ENCODE peak calls at places on chromosome 13, in nine cellular contexts. One of them, this sample, is unnamed.

GRCh38 chr13:52845766-52846566 is 2.5 kb downstream of the PCDH8 start:
- DNase-seq in ureter: no peak
- DNase-seq in stimulated activated CD4-positive, alpha-beta T cell treated with anti-CD3 and anti-CD28 coated beads, TNF-alpha, amount 100 ng/mL, for 48 hours: peak; percentile 28
- DNase-seq in stimulated activated CD8-positive, alpha-beta memory T cell treated with anti-CD3 and anti-CD28 coated beads, Interleukin-4, amount 100 ng/mL, for 24 hours: peak; percentile 19
- DNase-seq in anterior cingulate cortex: no peak
- DNase-seq in NCI-H1092 treated with DMSO at 0.1 percent for 48 hours: peak; percentile 50
- DNase-seq in NCI-H1105 treated with DMSO at 0.1 percent for 48 hours: no peak
- DNase-seq in naive thymus-derived CD8-positive, alpha-beta T cell: no peak
- DNase-seq in CD8-positive, alpha-beta memory T cell: no peak
- DNase-seq in this sample: no peak

GRCh38 chr13:44120814-44121505 is 241.3 kb downstream of the LACC1 start:
- DNase-seq in ureter: no peak
- DNase-seq in stimulated activated CD4-positive, alpha-beta T cell treated with anti-CD3 and anti-CD28 coated beads, TNF-alpha, amount 100 ng/mL, for 48 hours: no peak
- DNase-seq in stimulated activated CD8-positive, alpha-beta memory T cell treated with anti-CD3 and anti-CD28 coated beads, Interleukin-4, amount 100 ng/mL, for 24 hours: no peak
- DNase-seq in anterior cingulate cortex: no peak
- DNase-seq in NCI-H1092 treated with DMSO at 0.1 percent for 48 hours: no peak
- DNase-seq in NCI-H1105 treated with DMSO at 0.1 percent for 48 hours: no peak
- DNase-seq in naive thymus-derived CD8-positive, alpha-beta T cell: no peak
- DNase-seq in CD8-positive, alpha-beta memory T cell: no peak
- DNase-seq in this sample: no peak

GRCh38 chr13:46361535-46361934 is 25.5 kb downstream of the RUBCNL start:
- DNase-seq in ureter: no peak
- DNase-seq in stimulated activated CD4-positive, alpha-beta T cell treated with anti-CD3 and anti-CD28 coated beads, TNF-alpha, amount 100 ng/mL, for 48 hours: no peak
- DNase-seq in stimulated activated CD8-positive, alpha-beta memory T cell treated with anti-CD3 and anti-CD28 coated beads, Interleukin-4, amount 100 ng/mL, for 24 hours: no peak
- DNase-seq in anterior cingulate cortex: no peak
- DNase-seq in NCI-H1092 treated with DMSO at 0.1 percent for 48 hours: no peak
- DNase-seq in NCI-H1105 treated with DMSO at 0.1 percent for 48 hours: no peak
- DNase-seq in naive thymus-derived CD8-positive, alpha-beta T cell: no peak
- DNase-seq in CD8-positive, alpha-beta memory T cell: no peak
- DNase-seq in this sample: no peak

GRCh38 chr13:106186366-106187030 is 349.0 kb downstream of the EFNB2 start:
- DNase-seq in ureter: no peak
- DNase-seq in stimulated activated CD4-positive, alpha-beta T cell treated with anti-CD3 and anti-CD28 coated beads, TNF-alpha, amount 100 ng/mL, for 48 hours: no peak
- DNase-seq in stimulated activated CD8-positive, alpha-beta memory T cell treated with anti-CD3 and anti-CD28 coated beads, Interleukin-4, amount 100 ng/mL, for 24 hours: no peak
- DNase-seq in anterior cingulate cortex: no peak
- DNase-seq in NCI-H1092 treated with DMSO at 0.1 percent for 48 hours: no peak
- DNase-seq in NCI-H1105 treated with DMSO at 0.1 percent for 48 hours: no peak
- DNase-seq in naive thymus-derived CD8-positive, alpha-beta T cell: no peak
- DNase-seq in CD8-positive, alpha-beta memory T cell: no peak
- DNase-seq in this sample: no peak

GRCh38 chr13:33235078-33235477 is 50.5 kb downstream of the STARD13 start:
- DNase-seq in ureter: no peak
- DNase-seq in stimulated activated CD4-positive, alpha-beta T cell treated with anti-CD3 and anti-CD28 coated beads, TNF-alpha, amount 100 ng/mL, for 48 hours: no peak
- DNase-seq in stimulated activated CD8-positive, alpha-beta memory T cell treated with anti-CD3 and anti-CD28 coated beads, Interleukin-4, amount 100 ng/mL, for 24 hours: no peak
- DNase-seq in anterior cingulate cortex: no peak
- DNase-seq in NCI-H1092 treated with DMSO at 0.1 percent for 48 hours: no peak
- DNase-seq in NCI-H1105 treated with DMSO at 0.1 percent for 48 hours: no peak
- DNase-seq in naive thymus-derived CD8-positive, alpha-beta T cell: no peak
- DNase-seq in CD8-positive, alpha-beta memory T cell: no peak
- DNase-seq in this sample: peak; percentile 49

GRCh38 chr13:21031594-21031993 is 29.8 kb downstream of the LATS2 start:
- DNase-seq in ureter: no peak
- DNase-seq in stimulated activated CD4-positive, alpha-beta T cell treated with anti-CD3 and anti-CD28 coated beads, TNF-alpha, amount 100 ng/mL, for 48 hours: no peak
- DNase-seq in stimulated activated CD8-positive, alpha-beta memory T cell treated with anti-CD3 and anti-CD28 coated beads, Interleukin-4, amount 100 ng/mL, for 24 hours: no peak
- DNase-seq in anterior cingulate cortex: no peak
- DNase-seq in NCI-H1092 treated with DMSO at 0.1 percent for 48 hours: no peak
- DNase-seq in NCI-H1105 treated with DMSO at 0.1 percent for 48 hours: no peak
- DNase-seq in naive thymus-derived CD8-positive, alpha-beta T cell: no peak
- DNase-seq in CD8-positive, alpha-beta memory T cell: no peak
- DNase-seq in this sample: no peak

GRCh38 chr13:87168390-87168789 is 502.8 kb upstream of the SLITRK5 start:
- DNase-seq in ureter: no peak
- DNase-seq in stimulated activated CD4-positive, alpha-beta T cell treated with anti-CD3 and anti-CD28 coated beads, TNF-alpha, amount 100 ng/mL, for 48 hours: no peak
- DNase-seq in stimulated activated CD8-positive, alpha-beta memory T cell treated with anti-CD3 and anti-CD28 coated beads, Interleukin-4, amount 100 ng/mL, for 24 hours: no peak
- DNase-seq in anterior cingulate cortex: no peak
- DNase-seq in NCI-H1092 treated with DMSO at 0.1 percent for 48 hours: no peak
- DNase-seq in NCI-H1105 treated with DMSO at 0.1 percent for 48 hours: no peak
- DNase-seq in naive thymus-derived CD8-positive, alpha-beta T cell: no peak
- DNase-seq in CD8-positive, alpha-beta memory T cell: no peak
- DNase-seq in this sample: no peak

GRCh38 chr13:94967183-94968039 is 255.1 kb upstream of the SOX21 start:
- DNase-seq in ureter: no peak
- DNase-seq in stimulated activated CD4-positive, alpha-beta T cell treated with anti-CD3 and anti-CD28 coated beads, TNF-alpha, amount 100 ng/mL, for 48 hours: no peak
- DNase-seq in stimulated activated CD8-positive, alpha-beta memory T cell treated with anti-CD3 and anti-CD28 coated beads, Interleukin-4, amount 100 ng/mL, for 24 hours: no peak
- DNase-seq in anterior cingulate cortex: peak; percentile 26
- DNase-seq in NCI-H1092 treated with DMSO at 0.1 percent for 48 hours: peak; percentile 56
- DNase-seq in NCI-H1105 treated with DMSO at 0.1 percent for 48 hours: no peak
- DNase-seq in naive thymus-derived CD8-positive, alpha-beta T cell: no peak
- DNase-seq in CD8-positive, alpha-beta memory T cell: no peak
- DNase-seq in this sample: no peak

GRCh38 chr13:46041335-46041934 is 11.1 kb downstream of the ZC3H13 start:
- DNase-seq in ureter: no peak
- DNase-seq in stimulated activated CD4-positive, alpha-beta T cell treated with anti-CD3 and anti-CD28 coated beads, TNF-alpha, amount 100 ng/mL, for 48 hours: no peak
- DNase-seq in stimulated activated CD8-positive, alpha-beta memory T cell treated with anti-CD3 and anti-CD28 coated beads, Interleukin-4, amount 100 ng/mL, for 24 hours: no peak
- DNase-seq in anterior cingulate cortex: no peak
- DNase-seq in NCI-H1092 treated with DMSO at 0.1 percent for 48 hours: no peak
- DNase-seq in NCI-H1105 treated with DMSO at 0.1 percent for 48 hours: no peak
- DNase-seq in naive thymus-derived CD8-positive, alpha-beta T cell: no peak
- DNase-seq in CD8-positive, alpha-beta memory T cell: no peak
- DNase-seq in this sample: no peak

GRCh38 chr13:27980280-27980998 is 8.1 kb downstream of the URAD start:
- DNase-seq in ureter: no peak
- DNase-seq in stimulated activated CD4-positive, alpha-beta T cell treated with anti-CD3 and anti-CD28 coated beads, TNF-alpha, amount 100 ng/mL, for 48 hours: no peak
- DNase-seq in stimulated activated CD8-positive, alpha-beta memory T cell treated with anti-CD3 and anti-CD28 coated beads, Interleukin-4, amount 100 ng/mL, for 24 hours: no peak
- DNase-seq in anterior cingulate cortex: no peak
- DNase-seq in NCI-H1092 treated with DMSO at 0.1 percent for 48 hours: no peak
- DNase-seq in NCI-H1105 treated with DMSO at 0.1 percent for 48 hours: no peak
- DNase-seq in naive thymus-derived CD8-positive, alpha-beta T cell: no peak
- DNase-seq in CD8-positive, alpha-beta memory T cell: no peak
- DNase-seq in this sample: peak; percentile 60

GRCh38 chr13:114016321-114017027 is 42.6 kb upstream of the C13orf46 start:
- DNase-seq in ureter: no peak
- DNase-seq in stimulated activated CD4-positive, alpha-beta T cell treated with anti-CD3 and anti-CD28 coated beads, TNF-alpha, amount 100 ng/mL, for 48 hours: no peak
- DNase-seq in stimulated activated CD8-positive, alpha-beta memory T cell treated with anti-CD3 and anti-CD28 coated beads, Interleukin-4, amount 100 ng/mL, for 24 hours: no peak
- DNase-seq in anterior cingulate cortex: no peak
- DNase-seq in NCI-H1092 treated with DMSO at 0.1 percent for 48 hours: no peak
- DNase-seq in NCI-H1105 treated with DMSO at 0.1 percent for 48 hours: no peak
- DNase-seq in naive thymus-derived CD8-positive, alpha-beta T cell: no peak
- DNase-seq in CD8-positive, alpha-beta memory T cell: no peak
- DNase-seq in this sample: no peak

GRCh38 chr13:26310003-26310402 is 56.1 kb downstream of the CDK8 start:
- DNase-seq in ureter: no peak
- DNase-seq in stimulated activated CD4-positive, alpha-beta T cell treated with anti-CD3 and anti-CD28 coated beads, TNF-alpha, amount 100 ng/mL, for 48 hours: no peak
- DNase-seq in stimulated activated CD8-positive, alpha-beta memory T cell treated with anti-CD3 and anti-CD28 coated beads, Interleukin-4, amount 100 ng/mL, for 24 hours: no peak
- DNase-seq in anterior cingulate cortex: no peak
- DNase-seq in NCI-H1092 treated with DMSO at 0.1 percent for 48 hours: no peak
- DNase-seq in NCI-H1105 treated with DMSO at 0.1 percent for 48 hours: no peak
- DNase-seq in naive thymus-derived CD8-positive, alpha-beta T cell: no peak
- DNase-seq in CD8-positive, alpha-beta memory T cell: no peak
- DNase-seq in this sample: no peak

GRCh38 chr13:52195052-52195837 is 35.8 kb upstream of the NEK3 start:
- DNase-seq in ureter: peak; percentile 87
- DNase-seq in stimulated activated CD4-positive, alpha-beta T cell treated with anti-CD3 and anti-CD28 coated beads, TNF-alpha, amount 100 ng/mL, for 48 hours: peak; percentile 26
- DNase-seq in stimulated activated CD8-positive, alpha-beta memory T cell treated with anti-CD3 and anti-CD28 coated beads, Interleukin-4, amount 100 ng/mL, for 24 hours: peak; percentile 58
- DNase-seq in anterior cingulate cortex: peak; percentile 50
- DNase-seq in NCI-H1092 treated with DMSO at 0.1 percent for 48 hours: no peak
- DNase-seq in NCI-H1105 treated with DMSO at 0.1 percent for 48 hours: no peak
- DNase-seq in naive thymus-derived CD8-positive, alpha-beta T cell: peak; percentile 56
- DNase-seq in CD8-positive, alpha-beta memory T cell: peak; percentile 43
- DNase-seq in this sample: peak; percentile 70

GRCh38 chr13:86882107-86882506 is 789.1 kb upstream of the SLITRK5 start:
- DNase-seq in ureter: no peak
- DNase-seq in stimulated activated CD4-positive, alpha-beta T cell treated with anti-CD3 and anti-CD28 coated beads, TNF-alpha, amount 100 ng/mL, for 48 hours: no peak
- DNase-seq in stimulated activated CD8-positive, alpha-beta memory T cell treated with anti-CD3 and anti-CD28 coated beads, Interleukin-4, amount 100 ng/mL, for 24 hours: no peak
- DNase-seq in anterior cingulate cortex: no peak
- DNase-seq in NCI-H1092 treated with DMSO at 0.1 percent for 48 hours: no peak
- DNase-seq in NCI-H1105 treated with DMSO at 0.1 percent for 48 hours: no peak
- DNase-seq in naive thymus-derived CD8-positive, alpha-beta T cell: no peak
- DNase-seq in CD8-positive, alpha-beta memory T cell: no peak
- DNase-seq in this sample: no peak

GRCh38 chr13:32851083-32852064 is 164.8 kb upstream of the KL start:
- DNase-seq in ureter: no peak
- DNase-seq in stimulated activated CD4-positive, alpha-beta T cell treated with anti-CD3 and anti-CD28 coated beads, TNF-alpha, amount 100 ng/mL, for 48 hours: no peak
- DNase-seq in stimulated activated CD8-positive, alpha-beta memory T cell treated with anti-CD3 and anti-CD28 coated beads, Interleukin-4, amount 100 ng/mL, for 24 hours: no peak
- DNase-seq in anterior cingulate cortex: no peak
- DNase-seq in NCI-H1092 treated with DMSO at 0.1 percent for 48 hours: peak; percentile 19
- DNase-seq in NCI-H1105 treated with DMSO at 0.1 percent for 48 hours: no peak
- DNase-seq in naive thymus-derived CD8-positive, alpha-beta T cell: no peak
- DNase-seq in CD8-positive, alpha-beta memory T cell: no peak
- DNase-seq in this sample: no peak

GRCh38 chr13:36134632-36135031 is 3.5 kb upstream of the DCLK1 start:
- DNase-seq in ureter: no peak
- DNase-seq in stimulated activated CD4-positive, alpha-beta T cell treated with anti-CD3 and anti-CD28 coated beads, TNF-alpha, amount 100 ng/mL, for 48 hours: no peak
- DNase-seq in stimulated activated CD8-positive, alpha-beta memory T cell treated with anti-CD3 and anti-CD28 coated beads, Interleukin-4, amount 100 ng/mL, for 24 hours: no peak
- DNase-seq in anterior cingulate cortex: no peak
- DNase-seq in NCI-H1092 treated with DMSO at 0.1 percent for 48 hours: no peak
- DNase-seq in NCI-H1105 treated with DMSO at 0.1 percent for 48 hours: no peak
- DNase-seq in naive thymus-derived CD8-positive, alpha-beta T cell: no peak
- DNase-seq in CD8-positive, alpha-beta memory T cell: no peak
- DNase-seq in this sample: no peak

GRCh38 chr13:76879876-76880270 is 6.3 kb downstream of the KCTD12 start:
- DNase-seq in ureter: no peak
- DNase-seq in stimulated activated CD4-positive, alpha-beta T cell treated with anti-CD3 and anti-CD28 coated beads, TNF-alpha, amount 100 ng/mL, for 48 hours: no peak
- DNase-seq in stimulated activated CD8-positive, alpha-beta memory T cell treated with anti-CD3 and anti-CD28 coated beads, Interleukin-4, amount 100 ng/mL, for 24 hours: no peak
- DNase-seq in anterior cingulate cortex: no peak
- DNase-seq in NCI-H1092 treated with DMSO at 0.1 percent for 48 hours: no peak
- DNase-seq in NCI-H1105 treated with DMSO at 0.1 percent for 48 hours: no peak
- DNase-seq in naive thymus-derived CD8-positive, alpha-beta T cell: no peak
- DNase-seq in CD8-positive, alpha-beta memory T cell: no peak
- DNase-seq in this sample: no peak

GRCh38 chr13:112885782-112886268 is 83.2 kb upstream of the MCF2L start:
- DNase-seq in ureter: peak; percentile 84
- DNase-seq in stimulated activated CD4-positive, alpha-beta T cell treated with anti-CD3 and anti-CD28 coated beads, TNF-alpha, amount 100 ng/mL, for 48 hours: no peak
- DNase-seq in stimulated activated CD8-positive, alpha-beta memory T cell treated with anti-CD3 and anti-CD28 coated beads, Interleukin-4, amount 100 ng/mL, for 24 hours: no peak
- DNase-seq in anterior cingulate cortex: no peak
- DNase-seq in NCI-H1092 treated with DMSO at 0.1 percent for 48 hours: peak; percentile 90
- DNase-seq in NCI-H1105 treated with DMSO at 0.1 percent for 48 hours: peak; percentile 79
- DNase-seq in naive thymus-derived CD8-positive, alpha-beta T cell: no peak
- DNase-seq in CD8-positive, alpha-beta memory T cell: no peak
- DNase-seq in this sample: peak; percentile 94

GRCh38 chr13:109154146-109154545 is 524.7 kb downstream of the MYO16 start:
- DNase-seq in ureter: no peak
- DNase-seq in stimulated activated CD4-positive, alpha-beta T cell treated with anti-CD3 and anti-CD28 coated beads, TNF-alpha, amount 100 ng/mL, for 48 hours: no peak
- DNase-seq in stimulated activated CD8-positive, alpha-beta memory T cell treated with anti-CD3 and anti-CD28 coated beads, Interleukin-4, amount 100 ng/mL, for 24 hours: no peak
- DNase-seq in anterior cingulate cortex: no peak
- DNase-seq in NCI-H1092 treated with DMSO at 0.1 percent for 48 hours: no peak
- DNase-seq in NCI-H1105 treated with DMSO at 0.1 percent for 48 hours: no peak
- DNase-seq in naive thymus-derived CD8-positive, alpha-beta T cell: no peak
- DNase-seq in CD8-positive, alpha-beta memory T cell: no peak
- DNase-seq in this sample: no peak

GRCh38 chr13:50780201-50781015 is 63.1 kb downstream of the DLEU7 start:
- DNase-seq in ureter: no peak
- DNase-seq in stimulated activated CD4-positive, alpha-beta T cell treated with anti-CD3 and anti-CD28 coated beads, TNF-alpha, amount 100 ng/mL, for 48 hours: no peak
- DNase-seq in stimulated activated CD8-positive, alpha-beta memory T cell treated with anti-CD3 and anti-CD28 coated beads, Interleukin-4, amount 100 ng/mL, for 24 hours: no peak
- DNase-seq in anterior cingulate cortex: no peak
- DNase-seq in NCI-H1092 treated with DMSO at 0.1 percent for 48 hours: no peak
- DNase-seq in NCI-H1105 treated with DMSO at 0.1 percent for 48 hours: no peak
- DNase-seq in naive thymus-derived CD8-positive, alpha-beta T cell: no peak
- DNase-seq in CD8-positive, alpha-beta memory T cell: no peak
- DNase-seq in this sample: no peak

GRCh38 chr13:54633461-54633860 is 1604.8 kb downstream of the OLFM4 start:
- DNase-seq in ureter: no peak
- DNase-seq in stimulated activated CD4-positive, alpha-beta T cell treated with anti-CD3 and anti-CD28 coated beads, TNF-alpha, amount 100 ng/mL, for 48 hours: no peak
- DNase-seq in stimulated activated CD8-positive, alpha-beta memory T cell treated with anti-CD3 and anti-CD28 coated beads, Interleukin-4, amount 100 ng/mL, for 24 hours: no peak
- DNase-seq in anterior cingulate cortex: no peak
- DNase-seq in NCI-H1092 treated with DMSO at 0.1 percent for 48 hours: no peak
- DNase-seq in NCI-H1105 treated with DMSO at 0.1 percent for 48 hours: no peak
- DNase-seq in naive thymus-derived CD8-positive, alpha-beta T cell: no peak
- DNase-seq in CD8-positive, alpha-beta memory T cell: no peak
- DNase-seq in this sample: no peak

GRCh38 chr13:30293995-30294394 is 13.4 kb downstream of the KATNAL1 start:
- DNase-seq in ureter: no peak
- DNase-seq in stimulated activated CD4-positive, alpha-beta T cell treated with anti-CD3 and anti-CD28 coated beads, TNF-alpha, amount 100 ng/mL, for 48 hours: no peak
- DNase-seq in stimulated activated CD8-positive, alpha-beta memory T cell treated with anti-CD3 and anti-CD28 coated beads, Interleukin-4, amount 100 ng/mL, for 24 hours: no peak
- DNase-seq in anterior cingulate cortex: no peak
- DNase-seq in NCI-H1092 treated with DMSO at 0.1 percent for 48 hours: no peak
- DNase-seq in NCI-H1105 treated with DMSO at 0.1 percent for 48 hours: no peak
- DNase-seq in naive thymus-derived CD8-positive, alpha-beta T cell: no peak
- DNase-seq in CD8-positive, alpha-beta memory T cell: no peak
- DNase-seq in this sample: no peak

GRCh38 chr13:99871249-99871898 is 100.2 kb downstream of the ZIC5 start:
- DNase-seq in ureter: no peak
- DNase-seq in stimulated activated CD4-positive, alpha-beta T cell treated with anti-CD3 and anti-CD28 coated beads, TNF-alpha, amount 100 ng/mL, for 48 hours: no peak
- DNase-seq in stimulated activated CD8-positive, alpha-beta memory T cell treated with anti-CD3 and anti-CD28 coated beads, Interleukin-4, amount 100 ng/mL, for 24 hours: no peak
- DNase-seq in anterior cingulate cortex: no peak
- DNase-seq in NCI-H1092 treated with DMSO at 0.1 percent for 48 hours: peak; percentile 92
- DNase-seq in NCI-H1105 treated with DMSO at 0.1 percent for 48 hours: peak; percentile 43
- DNase-seq in naive thymus-derived CD8-positive, alpha-beta T cell: no peak
- DNase-seq in CD8-positive, alpha-beta memory T cell: no peak
- DNase-seq in this sample: no peak

GRCh38 chr13:30307194-30307965 is at the start of gene KATNAL1:
- DNase-seq in ureter: peak; percentile 74
- DNase-seq in stimulated activated CD4-positive, alpha-beta T cell treated with anti-CD3 and anti-CD28 coated beads, TNF-alpha, amount 100 ng/mL, for 48 hours: peak; percentile 36
- DNase-seq in stimulated activated CD8-positive, alpha-beta memory T cell treated with anti-CD3 and anti-CD28 coated beads, Interleukin-4, amount 100 ng/mL, for 24 hours: peak; percentile 68
- DNase-seq in anterior cingulate cortex: peak; percentile 85
- DNase-seq in NCI-H1092 treated with DMSO at 0.1 percent for 48 hours: peak; percentile 87
- DNase-seq in NCI-H1105 treated with DMSO at 0.1 percent for 48 hours: peak; percentile 70
- DNase-seq in naive thymus-derived CD8-positive, alpha-beta T cell: no peak
- DNase-seq in CD8-positive, alpha-beta memory T cell: peak; percentile 77
- DNase-seq in this sample: peak; percentile 84

GRCh38 chr13:23766939-23767338 is 122.3 kb downstream of the MIPEP start:
- DNase-seq in ureter: no peak
- DNase-seq in stimulated activated CD4-positive, alpha-beta T cell treated with anti-CD3 and anti-CD28 coated beads, TNF-alpha, amount 100 ng/mL, for 48 hours: no peak
- DNase-seq in stimulated activated CD8-positive, alpha-beta memory T cell treated with anti-CD3 and anti-CD28 coated beads, Interleukin-4, amount 100 ng/mL, for 24 hours: no peak
- DNase-seq in anterior cingulate cortex: no peak
- DNase-seq in NCI-H1092 treated with DMSO at 0.1 percent for 48 hours: no peak
- DNase-seq in NCI-H1105 treated with DMSO at 0.1 percent for 48 hours: no peak
- DNase-seq in naive thymus-derived CD8-positive, alpha-beta T cell: no peak
- DNase-seq in CD8-positive, alpha-beta memory T cell: no peak
- DNase-seq in this sample: no peak

GRCh38 chr13:48302920-48303330 is 626 bp upstream of the RB1 start:
- DNase-seq in ureter: no peak
- DNase-seq in stimulated activated CD4-positive, alpha-beta T cell treated with anti-CD3 and anti-CD28 coated beads, TNF-alpha, amount 100 ng/mL, for 48 hours: no peak
- DNase-seq in stimulated activated CD8-positive, alpha-beta memory T cell treated with anti-CD3 and anti-CD28 coated beads, Interleukin-4, amount 100 ng/mL, for 24 hours: no peak
- DNase-seq in anterior cingulate cortex: no peak
- DNase-seq in NCI-H1092 treated with DMSO at 0.1 percent for 48 hours: peak; percentile 59
- DNase-seq in NCI-H1105 treated with DMSO at 0.1 percent for 48 hours: no peak
- DNase-seq in naive thymus-derived CD8-positive, alpha-beta T cell: no peak
- DNase-seq in CD8-positive, alpha-beta memory T cell: no peak
- DNase-seq in this sample: no peak

GRCh38 chr13:51920786-51921185 is 59.0 kb downstream of the CCDC70 start:
- DNase-seq in ureter: no peak
- DNase-seq in stimulated activated CD4-positive, alpha-beta T cell treated with anti-CD3 and anti-CD28 coated beads, TNF-alpha, amount 100 ng/mL, for 48 hours: no peak
- DNase-seq in stimulated activated CD8-positive, alpha-beta memory T cell treated with anti-CD3 and anti-CD28 coated beads, Interleukin-4, amount 100 ng/mL, for 24 hours: no peak
- DNase-seq in anterior cingulate cortex: no peak
- DNase-seq in NCI-H1092 treated with DMSO at 0.1 percent for 48 hours: no peak
- DNase-seq in NCI-H1105 treated with DMSO at 0.1 percent for 48 hours: no peak
- DNase-seq in naive thymus-derived CD8-positive, alpha-beta T cell: no peak
- DNase-seq in CD8-positive, alpha-beta memory T cell: no peak
- DNase-seq in this sample: peak; percentile 10

GRCh38 chr13:38309397-38309796 is 40.3 kb upstream of the UFM1 start:
- DNase-seq in ureter: no peak
- DNase-seq in stimulated activated CD4-positive, alpha-beta T cell treated with anti-CD3 and anti-CD28 coated beads, TNF-alpha, amount 100 ng/mL, for 48 hours: no peak
- DNase-seq in stimulated activated CD8-positive, alpha-beta memory T cell treated with anti-CD3 and anti-CD28 coated beads, Interleukin-4, amount 100 ng/mL, for 24 hours: no peak
- DNase-seq in anterior cingulate cortex: no peak
- DNase-seq in NCI-H1092 treated with DMSO at 0.1 percent for 48 hours: no peak
- DNase-seq in NCI-H1105 treated with DMSO at 0.1 percent for 48 hours: no peak
- DNase-seq in naive thymus-derived CD8-positive, alpha-beta T cell: no peak
- DNase-seq in CD8-positive, alpha-beta memory T cell: no peak
- DNase-seq in this sample: no peak

GRCh38 chr13:107466326-107466725 is 749.0 kb downstream of the LIG4 start:
- DNase-seq in ureter: no peak
- DNase-seq in stimulated activated CD4-positive, alpha-beta T cell treated with anti-CD3 and anti-CD28 coated beads, TNF-alpha, amount 100 ng/mL, for 48 hours: no peak
- DNase-seq in stimulated activated CD8-positive, alpha-beta memory T cell treated with anti-CD3 and anti-CD28 coated beads, Interleukin-4, amount 100 ng/mL, for 24 hours: no peak
- DNase-seq in anterior cingulate cortex: no peak
- DNase-seq in NCI-H1092 treated with DMSO at 0.1 percent for 48 hours: no peak
- DNase-seq in NCI-H1105 treated with DMSO at 0.1 percent for 48 hours: no peak
- DNase-seq in naive thymus-derived CD8-positive, alpha-beta T cell: no peak
- DNase-seq in CD8-positive, alpha-beta memory T cell: no peak
- DNase-seq in this sample: no peak

GRCh38 chr13:33218020-33218419 is 67.5 kb downstream of the STARD13 start:
- DNase-seq in ureter: no peak
- DNase-seq in stimulated activated CD4-positive, alpha-beta T cell treated with anti-CD3 and anti-CD28 coated beads, TNF-alpha, amount 100 ng/mL, for 48 hours: no peak
- DNase-seq in stimulated activated CD8-positive, alpha-beta memory T cell treated with anti-CD3 and anti-CD28 coated beads, Interleukin-4, amount 100 ng/mL, for 24 hours: no peak
- DNase-seq in anterior cingulate cortex: no peak
- DNase-seq in NCI-H1092 treated with DMSO at 0.1 percent for 48 hours: no peak
- DNase-seq in NCI-H1105 treated with DMSO at 0.1 percent for 48 hours: no peak
- DNase-seq in naive thymus-derived CD8-positive, alpha-beta T cell: no peak
- DNase-seq in CD8-positive, alpha-beta memory T cell: no peak
- DNase-seq in this sample: no peak

GRCh38 chr13:70380809-70381208 is 272.6 kb upstream of the KLHL1 start:
- DNase-seq in ureter: no peak
- DNase-seq in stimulated activated CD4-positive, alpha-beta T cell treated with anti-CD3 and anti-CD28 coated beads, TNF-alpha, amount 100 ng/mL, for 48 hours: no peak
- DNase-seq in stimulated activated CD8-positive, alpha-beta memory T cell treated with anti-CD3 and anti-CD28 coated beads, Interleukin-4, amount 100 ng/mL, for 24 hours: no peak
- DNase-seq in anterior cingulate cortex: no peak
- DNase-seq in NCI-H1092 treated with DMSO at 0.1 percent for 48 hours: no peak
- DNase-seq in NCI-H1105 treated with DMSO at 0.1 percent for 48 hours: no peak
- DNase-seq in naive thymus-derived CD8-positive, alpha-beta T cell: no peak
- DNase-seq in CD8-positive, alpha-beta memory T cell: no peak
- DNase-seq in this sample: no peak